ENCODE peak calls at places on chromosomes 11 and 22, in six cellular contexts. Q is nephron progenitor cell, C is fibroblast of mammary gland, N is colonic mucosa, S is mucosa of descending colon, M is HFF-Myc. F is an unnamed sample.
A peak's percentile ranks its signal among the peaks of the same experiment; 100 is the strongest.

GRCh38 chr11:96155627-96156378 is 187.2 kb downstream of the MAML2 start:
- DNase-seq in C (peak; percentile 99), N (peak; percentile 48), S (peak; percentile 78), M (peak; percentile 98), Q (no peak), F (no peak)

GRCh38 chr11:100619484-100619883 is 67.6 kb upstream of the ARHGAP42 start:
- DNase-seq in M (no peak), C (peak; percentile 20), N (no peak), S (no peak), Q (no peak), F (no peak)

GRCh38 chr22:35656284-35656752 is 8.1 kb downstream of the APOL6 start:
- DNase-seq in M (no peak), N (no peak), S (no peak), C (no peak), Q (no peak), F (no peak)

GRCh38 chr11:30479899-30480298 is 106.3 kb downstream of the MPPED2 start:
- DNase-seq in C (no peak), Q (no peak), M (no peak), S (no peak), N (no peak), F (no peak)

GRCh38 chr11:113721462-113722066 is 15.5 kb upstream of the TMPRSS5 start:
- DNase-seq in S (no peak), M (no peak), C (peak; percentile 23), Q (no peak), N (no peak), F (no peak)

GRCh38 chr11:57597461-57597892 is at the start of gene SERPING1:
- DNase-seq in M (no peak), S (peak; percentile 63), C (peak; percentile 79), Q (no peak), N (peak; percentile 48), F (no peak)

GRCh38 chr22:21643533-21644357 is 1.6 kb downstream of the SDF2L1 start:
- DNase-seq in C (no peak), S (no peak), M (no peak), N (no peak), Q (no peak), F (no peak)

GRCh38 chr11:117554601-117555333 is 227.1 kb downstream of the CEP164 start:
- DNase-seq in M (no peak), C (no peak), Q (no peak), N (peak; percentile 33), S (no peak), F (no peak)

GRCh38 chr11:46006418-46007070 is 84.1 kb downstream of the LARGE2 start:
- DNase-seq in M (peak; percentile 73), Q (peak; percentile 15), C (peak; percentile 83), N (peak; percentile 41), S (no peak), F (peak; percentile 31)

GRCh38 chr11:65727865-65728264 is 7.3 kb upstream of the RNASEH2C start:
- DNase-seq in M (no peak), C (no peak), S (no peak), N (no peak), Q (no peak), F (no peak)

GRCh38 chr11:97567801-97568200 is 1178.0 kb downstream of the JRKL start:
- DNase-seq in N (no peak), C (no peak), Q (no peak), S (no peak), M (no peak), F (no peak)

GRCh38 chr11:21048626-21049025 is 379.2 kb downstream of the NELL1 start:
- DNase-seq in Q (no peak), S (no peak), M (no peak), C (no peak), N (no peak), F (no peak)

GRCh38 chr22:46439576-46440465 is 97.6 kb downstream of the CELSR1 start:
- DNase-seq in S (no peak), N (no peak), M (no peak), Q (no peak), C (no peak), F (no peak)

GRCh38 chr11:66862559-66863037 is 5.7 kb downstream of the LRFN4 start:
- DNase-seq in M (no peak), N (no peak), S (peak; percentile 51), C (no peak), Q (no peak), F (no peak)

GRCh38 chr11:12063251-12063650 is 47.1 kb upstream of the MICAL2 start:
- DNase-seq in C (no peak), M (no peak), Q (no peak), S (no peak), N (no peak), F (no peak)

GRCh38 chr11:68211546-68211945 is 1.6 kb downstream of the KMT5B start:
- DNase-seq in N (peak; percentile 74), Q (no peak), C (no peak), S (peak; percentile 71), M (no peak), F (no peak)

GRCh38 chr22:23105919-23106853 is 35.6 kb downstream of the RSPH14 start:
- DNase-seq in Q (no peak), N (no peak), M (no peak), S (no peak), C (no peak), F (no peak)

GRCh38 chr22:39144101-39144815 is 8.2 kb downstream of the CBX7 start:
- DNase-seq in S (peak; percentile 81), Q (no peak), C (peak; percentile 36), M (no peak), N (peak; percentile 64), F (no peak)

GRCh38 chr11:18956630-18957029 is 17.4 kb upstream of the MRGPRX1 start:
- DNase-seq in S (no peak), Q (no peak), M (no peak), N (no peak), C (no peak), F (no peak)

GRCh38 chr11:45455536-45455935 is 169.4 kb upstream of the SYT13 start:
- DNase-seq in S (no peak), M (no peak), Q (no peak), C (peak; percentile 56), N (no peak), F (no peak)

GRCh38 chr11:60235318-60235717 is 7.6 kb downstream of the MS4A4E start:
- DNase-seq in C (no peak), S (no peak), N (no peak), Q (no peak), M (no peak), F (no peak)

GRCh38 chr11:10770626-10771254 is 19.7 kb downstream of the CTR9 start:
- DNase-seq in S (no peak), N (peak; percentile 49), M (peak; percentile 19), Q (peak; percentile 57), C (peak; percentile 69), F (peak; percentile 66)

GRCh38 chr22:50418624-50419023 is 56.2 kb downstream of the SBF1 start:
- DNase-seq in M (no peak), S (no peak), Q (no peak), N (no peak), C (no peak), F (no peak)

GRCh38 chr11:94325681-94326080 is 21.3 kb downstream of the IZUMO1R start:
- DNase-seq in S (no peak), Q (peak; percentile 49), N (peak; percentile 58), M (no peak), C (peak; percentile 56), F (peak; percentile 76)

DNA sequence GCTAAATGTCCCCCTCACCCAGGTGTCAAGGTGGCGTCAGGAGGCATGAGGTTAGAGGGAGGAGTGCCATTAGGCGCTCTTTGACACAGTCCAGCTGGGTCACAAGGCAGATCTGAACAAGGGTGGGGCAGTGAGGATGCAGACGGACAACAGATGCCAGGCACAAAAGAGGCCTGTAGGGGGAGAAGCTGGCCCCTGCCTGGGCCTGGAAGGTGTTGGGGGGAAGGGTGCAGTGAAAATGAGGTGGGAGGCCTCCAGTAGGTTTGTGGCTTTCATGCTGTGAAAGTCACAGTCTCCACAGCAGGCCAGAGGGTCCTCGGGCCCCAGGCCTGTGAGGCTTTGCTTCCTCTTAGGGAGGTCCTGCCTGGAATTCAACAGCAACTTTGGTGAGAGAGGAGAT is 85.0 kb upstream of the PLET1 start:
- DNase-seq in C (no peak), M (no peak), Q (no peak), N (no peak), S (no peak), F (no peak)
- TF ChIP-seq CTCF in C (no peak), M (peak; percentile 32), Q (peak; percentile 6), N (no peak), S (no peak), F (no peak)

DNA sequence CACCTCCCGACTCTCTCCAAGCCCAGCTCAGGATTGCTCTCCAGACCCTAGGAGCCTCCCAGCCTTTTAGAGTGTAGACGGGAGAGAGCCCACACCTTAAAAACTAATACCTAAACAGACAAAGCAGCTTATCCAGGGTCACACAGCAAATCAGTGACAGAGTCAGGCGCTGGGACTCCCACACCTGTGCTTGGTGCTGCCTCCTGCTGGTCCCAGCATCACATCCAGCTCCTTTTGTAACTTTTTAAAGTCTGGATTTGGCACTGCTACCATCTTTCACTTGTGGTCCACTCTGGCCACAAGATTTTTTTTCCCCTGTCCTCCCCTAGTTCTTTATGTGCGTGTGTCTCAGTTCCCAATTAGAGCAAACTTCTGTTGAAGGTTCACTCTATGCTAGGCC is 4.7 kb downstream of the ANO1 start:
- DNase-seq in S (no peak), N (no peak), C (no peak), M (no peak), Q (no peak), F (peak; percentile 27)
- TF ChIP-seq CTCF in S (no peak), N (no peak), C (peak; percentile 17), M (no peak), Q (peak; percentile 31), F (no peak)

GRCh38 chr22:20060700-20061480 is 19.2 kb upstream of the DGCR8 start:
- DNase-seq in N (no peak), M (no peak), C (no peak), S (no peak), Q (no peak), F (no peak)
- TF ChIP-seq CTCF in N (no peak), M (no peak), C (no peak), S (no peak), Q (no peak), F (no peak)

DNA sequence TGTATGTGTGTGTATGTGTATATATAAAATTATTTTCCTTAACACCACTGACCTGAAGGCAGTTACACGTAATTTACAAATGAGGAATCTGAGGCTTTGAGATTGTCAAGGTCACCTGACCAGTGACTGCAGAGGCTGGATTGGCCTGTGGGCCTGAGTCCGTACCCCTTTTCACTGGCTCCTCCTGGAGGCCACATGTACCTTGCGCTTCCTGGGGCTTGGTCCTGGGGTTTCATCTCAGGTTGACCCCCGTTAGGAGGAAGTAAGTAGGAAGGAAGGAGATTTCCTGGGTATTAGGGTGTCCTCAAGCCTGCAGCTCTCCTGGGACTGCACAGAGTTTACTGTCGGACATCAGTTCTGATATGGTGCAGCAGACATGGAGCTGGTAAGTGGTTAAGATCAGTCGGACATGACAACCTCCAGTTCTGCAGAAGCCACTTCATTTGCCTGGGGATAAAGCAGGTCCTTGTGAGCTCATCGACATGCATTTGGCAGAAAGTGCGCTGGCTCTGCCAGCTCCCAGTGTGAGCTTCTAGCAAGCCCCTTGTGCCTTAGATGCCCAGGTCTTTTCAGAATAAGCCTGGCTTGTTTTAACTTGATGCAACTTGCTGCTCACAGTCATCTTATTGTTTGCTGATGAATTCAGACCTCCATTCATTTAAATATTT is 36.6 kb downstream of the ST3GAL4 start:
- DNase-seq in S (no peak), N (no peak), Q (no peak), M (no peak), C (no peak), F (no peak)
- TF ChIP-seq CTCF in S (no peak), N (no peak), Q (no peak), M (no peak), C (peak; percentile 6), F (no peak)